ENCODE peak calls at places on chromosome 13, in eight cellular contexts. D is tibial artery, Z is A549, A is PC-3, Q is body of pancreas, O is left ventricle myocardium inferior, R is spleen, P is thoracic aorta. W is an unnamed sample.

GRCh38 chr13:113179374-113180230 is 21.2 kb downstream of the PROZ start:
- DNase-seq in D (no peak), Z (no peak), A (no peak), Q (no peak), O (no peak), R (no peak), P (no peak), W (no peak)

GRCh38 chr13:46124967-46125933 is 20.4 kb upstream of the CPB2 start:
- DNase-seq in D (no peak), Z (no peak), A (no peak), Q (no peak), O (no peak), R (no peak), P (no peak), W (no peak)

GRCh38 chr13:21719463-21719862 is 48.6 kb downstream of the FGF9 start:
- DNase-seq in D (no peak), Z (no peak), A (no peak), Q (no peak), O (no peak), R (no peak), P (no peak), W (no peak)

GRCh38 chr13:34458756-34459462 is 483.2 kb upstream of the NBEA start:
- DNase-seq in D (no peak), Z (peak; percentile 4), A (no peak), Q (no peak), O (peak; percentile 18), R (no peak), P (no peak), W (no peak)

GRCh38 chr13:36385471-36385870 is 39.3 kb upstream of the SPART start:
- DNase-seq in D (no peak), Z (no peak), A (peak; percentile 7), Q (no peak), O (no peak), R (no peak), P (no peak), W (no peak)

GRCh38 chr13:107867701-107868661 is 347.4 kb downstream of the LIG4 start:
- DNase-seq in D (no peak), Z (peak; percentile 15), A (peak; percentile 61), Q (peak; percentile 22), O (no peak), R (no peak), P (no peak), W (no peak)

GRCh38 chr13:44313674-44314073 is 60.0 kb upstream of the SERP2 start:
- DNase-seq in D (no peak), Z (peak; percentile 63), A (peak; percentile 86), Q (no peak), O (no peak), R (no peak), P (no peak), W (peak; percentile 13)

GRCh38 chr13:112696869-112697465 is 7.1 kb downstream of the ATP11A start:
- DNase-seq in D (no peak), Z (no peak), A (no peak), Q (no peak), O (no peak), R (no peak), P (no peak), W (no peak)

GRCh38 chr13:39047560-39047959 is 9.3 kb downstream of the NHLRC3 start:
- DNase-seq in D (no peak), Z (no peak), A (peak; percentile 35), Q (no peak), O (no peak), R (no peak), P (no peak), W (peak; percentile 13)

GRCh38 chr13:112781881-112782361 is 92.1 kb downstream of the ATP11A start:
- DNase-seq in D (no peak), Z (no peak), A (no peak), Q (no peak), O (peak; percentile 68), R (no peak), P (no peak), W (no peak)

GRCh38 chr13:61873717-61874116 is 458.1 kb upstream of the PCDH20 start:
- DNase-seq in D (no peak), Z (no peak), A (no peak), Q (no peak), O (no peak), R (no peak), P (no peak), W (no peak)

GRCh38 chr13:36124236-36124822 is 6.9 kb downstream of the DCLK1 start:
- DNase-seq in D (no peak), Z (no peak), A (peak; percentile 73), Q (no peak), O (no peak), R (no peak), P (no peak), W (no peak)

GRCh38 chr13:111373486-111373885 is 53.0 kb downstream of the TEX29 start:
- DNase-seq in D (no peak), Z (no peak), A (no peak), Q (no peak), O (no peak), R (no peak), P (no peak), W (no peak)

GRCh38 chr13:43877788-43878187 is 1.8 kb downstream of the CCDC122 start:
- DNase-seq in D (no peak), Z (no peak), A (no peak), Q (no peak), O (no peak), R (no peak), P (no peak), W (peak; percentile 4)

GRCh38 chr13:25886438-25887214 is 165.2 kb downstream of the SHISA2 start:
- DNase-seq in D (no peak), Z (no peak), A (peak; percentile 91), Q (no peak), O (no peak), R (no peak), P (no peak), W (no peak)

GRCh38 chr13:44035400-44035799 is 155.7 kb downstream of the LACC1 start:
- DNase-seq in D (no peak), Z (no peak), A (no peak), Q (no peak), O (no peak), R (no peak), P (no peak), W (no peak)

GRCh38 chr13:26557393-26558073 is at the start of gene WASF3:
- DNase-seq in D (peak; percentile 96), Z (peak; percentile 78), A (peak; percentile 88), Q (peak; percentile 96), O (peak; percentile 94), R (peak; percentile 91), P (peak; percentile 57), W (peak; percentile 74)

GRCh38 chr13:79589605-79590511 is 108.9 kb downstream of the NDFIP2 start:
- DNase-seq in D (no peak), Z (no peak), A (peak; percentile 38), Q (no peak), O (no peak), R (no peak), P (no peak), W (no peak)

GRCh38 chr13:113026391-113026910 is 57.4 kb downstream of the MCF2L start:
- DNase-seq in D (no peak), Z (no peak), A (no peak), Q (no peak), O (no peak), R (no peak), P (no peak), W (no peak)

GRCh38 chr13:77079902-77080413 is 53.0 kb upstream of the FBXL3 start:
- DNase-seq in D (no peak), Z (no peak), A (no peak), Q (no peak), O (no peak), R (no peak), P (no peak), W (no peak)

GRCh38 chr13:21032656-21033055 is 28.7 kb downstream of the LATS2 start:
- DNase-seq in D (no peak), Z (no peak), A (no peak), Q (no peak), O (no peak), R (no peak), P (no peak), W (no peak)

DNA sequence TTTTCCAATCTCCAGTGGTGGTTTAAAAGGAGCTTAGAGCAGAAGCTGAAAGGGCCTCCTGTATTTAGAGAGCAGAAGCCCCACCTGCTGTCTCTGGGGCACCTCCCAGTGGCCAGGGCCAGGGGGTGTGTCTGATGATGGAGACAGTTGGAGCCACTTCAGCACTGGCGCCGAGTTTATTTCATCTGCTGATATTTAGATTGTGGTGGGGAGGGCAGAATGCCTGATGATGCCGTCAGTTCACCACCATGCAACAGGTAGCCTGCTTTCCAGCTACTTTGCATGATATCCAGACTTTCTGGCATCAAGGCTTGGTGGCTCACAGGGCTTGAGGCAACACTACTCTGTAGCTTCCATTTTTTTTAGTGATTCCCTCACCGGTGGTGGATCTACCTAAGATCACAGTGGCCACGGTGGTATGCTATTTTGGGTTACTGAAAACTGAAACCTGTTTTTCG is 371.9 kb downstream of the KCNRG start:
- DNase-seq in D (no peak), Z (no peak), A (peak; percentile 9), Q (peak; percentile 34), O (peak; percentile 64), R (peak; percentile 77), P (no peak), W (peak; percentile 38)
- H3K4me3 ChIP-seq in D (peak overlapping the region; percentile 9), Z (no peak overlapping the region), A (no peak overlapping the region), Q (no peak overlapping the region), O (peak overlapping the region; percentile 53), R (no peak overlapping the region), P (peak overlapping the region; percentile 31), W (no peak overlapping the region)

DNA sequence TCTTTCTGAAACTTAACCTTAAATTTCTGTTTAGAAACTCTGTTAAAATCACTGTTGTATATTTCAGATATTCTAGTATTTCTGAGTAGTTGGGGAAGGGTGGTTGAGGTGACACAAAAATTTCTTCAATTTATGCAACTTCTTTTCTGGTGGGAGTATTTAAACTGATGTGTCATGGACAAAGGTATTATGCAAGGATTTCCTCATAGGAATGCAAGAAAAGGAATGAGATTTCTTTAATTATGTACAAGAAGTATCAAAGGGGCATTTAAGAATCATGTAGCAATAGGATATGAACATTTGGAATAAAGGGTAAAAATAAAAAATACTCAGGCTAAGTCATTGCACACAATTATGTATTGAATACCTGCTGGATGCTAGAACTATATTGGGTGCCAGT is 575.8 kb upstream of the KLF12 start:
- DNase-seq in D (no peak), Z (no peak), A (no peak), Q (no peak), O (no peak), R (no peak), P (no peak), W (no peak)
- H3K4me3 ChIP-seq in D (no peak overlapping the region), Z (no peak overlapping the region), A (no peak overlapping the region), Q (no peak overlapping the region), O (no peak overlapping the region), R (no peak overlapping the region), P (no peak overlapping the region), W (no peak overlapping the region)

GRCh38 chr13:51814825-51815650 is 11.1 kb upstream of the DHRS12 start:
- DNase-seq in D (no peak), Z (peak; percentile 45), A (peak; percentile 79), Q (peak; percentile 81), O (peak; percentile 52), R (no peak), P (no peak), W (peak; percentile 82)
- H3K4me3 ChIP-seq in D (no peak overlapping the region), Z (peak overlapping the region; percentile 8), A (peak overlapping the region; percentile 68), Q (no peak overlapping the region), O (peak overlapping the region; percentile 41), R (no peak overlapping the region), P (peak overlapping the region; percentile 54), W (no peak overlapping the region)

DNA sequence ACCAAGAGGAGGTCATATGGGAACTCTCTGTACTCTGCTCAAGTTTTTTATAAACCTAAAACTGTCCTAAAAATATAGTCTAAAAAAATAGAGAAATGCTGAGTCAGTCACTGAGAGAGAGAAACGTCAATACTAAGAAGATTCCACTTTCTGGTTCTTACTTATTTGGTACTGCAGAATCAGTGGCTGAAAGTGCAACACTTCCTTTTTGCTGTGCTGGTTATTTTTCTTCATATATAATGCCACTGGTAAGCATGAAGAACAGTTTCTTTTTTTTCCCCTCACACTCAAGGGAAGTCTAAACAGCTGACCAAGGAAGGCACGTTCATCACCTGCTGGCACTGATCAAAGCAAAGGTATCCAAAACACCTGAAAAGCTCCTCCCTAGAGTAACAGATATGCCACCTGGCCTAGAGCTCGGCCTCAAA is 44.3 kb upstream of the N4BP2L1 start:
- DNase-seq in D (no peak), Z (no peak), A (no peak), Q (no peak), O (no peak), R (no peak), P (no peak), W (no peak)
- H3K4me3 ChIP-seq in D (no peak overlapping the region), Z (no peak overlapping the region), A (no peak overlapping the region), Q (no peak overlapping the region), O (no peak overlapping the region), R (no peak overlapping the region), P (no peak overlapping the region), W (no peak overlapping the region)